ENCODE peak calls at places on chromosomes 7 and 10, in five cellular contexts. A is AG04450, L is thoracic aorta, I is fibroblast of lung, P is Caco-2. Q is an unnamed sample.

GRCh38 chr7:82507976-82508677 is 64.5 kb upstream of the CACNA2D1 start:
- DNase-seq in L (no peak), I (no peak), A (no peak), P (peak; percentile 21), Q (no peak)

GRCh38 chr7:71618281-71618680 is 486.3 kb downstream of the GALNT17 start:
- DNase-seq in A (no peak), I (peak; percentile 86), P (no peak), L (no peak), Q (no peak)

GRCh38 chr10:111211241-111211640 is 134.4 kb downstream of the ADRA2A start:
- DNase-seq in A (no peak), L (no peak), P (no peak), I (no peak), Q (no peak)

GRCh38 chr10:31515819-31516402 is 196.9 kb downstream of the ZEB1 start:
- DNase-seq in A (no peak), P (no peak), L (no peak), I (no peak), Q (no peak)

GRCh38 chr10:30833625-30833970 is 198.1 kb downstream of the ZNF438 start:
- DNase-seq in L (no peak), A (no peak), P (no peak), I (no peak), Q (no peak)

GRCh38 chr7:140707132-140707531 is 10.6 kb downstream of the NDUFB2 start:
- DNase-seq in L (no peak), I (no peak), A (no peak), P (no peak), Q (no peak)

GRCh38 chr7:22675436-22675835 is 51.6 kb upstream of the IL6 start:
- DNase-seq in P (no peak), L (no peak), A (no peak), I (peak; percentile 32), Q (no peak)

GRCh38 chr10:61486738-61487396 is 33.7 kb upstream of the TMEM26 start:
- DNase-seq in L (no peak), I (peak; percentile 27), P (no peak), A (no peak), Q (no peak)

GRCh38 chr7:39566056-39566921 is at the start of gene YAE1:
- DNase-seq in I (peak; percentile 78), A (peak; percentile 23), L (peak; percentile 43), P (peak; percentile 85), Q (peak; percentile 90)

GRCh38 chr7:145016068-145016467 is 180.2 kb upstream of the TPK1 start:
- DNase-seq in A (no peak), I (no peak), L (no peak), P (peak; percentile 24), Q (no peak)
- TF ChIP-seq CTCF in A (no peak), I (no peak), L (no peak), P (peak; percentile 44), Q (no peak)

GRCh38 chr10:115915429-115915828 is 357.6 kb downstream of the GFRA1 start:
- DNase-seq in L (no peak), P (no peak), A (no peak), I (no peak), Q (no peak)

GRCh38 chr10:115914475-115914874 is 358.5 kb downstream of the GFRA1 start:
- DNase-seq in P (no peak), A (no peak), I (no peak), L (no peak), Q (no peak)

GRCh38 chr10:115909037-115909436 is 364.0 kb downstream of the GFRA1 start:
- DNase-seq in A (no peak), L (no peak), P (no peak), I (no peak), Q (no peak)

GRCh38 chr10:115909962-115910361 is 363.0 kb downstream of the GFRA1 start:
- DNase-seq in P (no peak), A (no peak), I (no peak), L (no peak), Q (no peak)
- TF ChIP-seq CTCF in P (no peak), A (no peak), I (no peak), L (no peak), Q (no peak)

GRCh38 chr10:53209941-53210611 is 437.5 kb upstream of the MBL2 start:
- DNase-seq in I (peak; percentile 3), L (no peak), A (no peak), P (peak; percentile 45), Q (no peak)
- TF ChIP-seq CTCF in I (no peak), L (no peak), A (peak; percentile 15), P (peak; percentile 77), Q (peak; percentile 59)

GRCh38 chr7:45180084-45180986 is 22.7 kb downstream of the RAMP3 start:
- DNase-seq in A (no peak), I (no peak), P (no peak), L (no peak), Q (peak; percentile 75)
- TF ChIP-seq CTCF in A (no peak), I (no peak), P (no peak), L (no peak), Q (no peak)

DNA sequence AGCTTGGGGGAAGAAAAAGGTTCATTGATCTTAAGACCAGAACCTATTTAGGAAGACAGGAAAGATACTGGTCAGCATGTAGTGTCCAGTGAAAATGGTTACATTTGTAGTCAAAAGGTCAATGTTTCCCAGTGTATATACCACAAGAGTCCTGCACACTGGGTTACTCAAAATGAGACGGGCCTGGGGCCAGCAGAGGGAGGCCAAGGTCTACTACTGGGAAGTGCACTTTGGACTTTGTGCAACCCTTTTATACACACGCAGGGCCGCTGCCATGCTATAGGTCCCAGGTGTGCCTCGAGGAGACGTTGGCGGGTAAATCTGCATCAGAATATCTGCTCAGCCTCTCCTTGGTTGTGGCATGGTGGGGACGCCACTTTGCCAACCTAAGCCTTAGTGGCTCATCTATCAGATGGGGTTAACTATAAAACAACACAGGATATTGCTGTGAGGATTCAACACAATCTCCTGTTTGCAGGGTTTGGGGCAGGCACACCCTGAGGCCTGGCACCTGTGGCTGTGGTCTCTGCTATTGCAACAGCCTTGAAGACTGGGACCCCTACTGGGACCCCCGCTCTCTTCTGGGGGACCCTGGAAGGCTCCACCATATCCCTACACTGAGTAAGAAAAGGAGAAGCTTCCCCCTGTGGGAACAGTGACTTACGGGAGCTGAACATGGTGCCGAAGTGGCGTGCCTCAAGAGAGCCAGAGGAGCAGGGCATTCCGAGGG is 19.7 kb downstream of the CLRN3 start:
- DNase-seq in L (no peak), I (no peak), A (no peak), P (peak; percentile 65), Q (peak; percentile 60)
- TF ChIP-seq CTCF in L (no peak), I (no peak), A (no peak), P (peak; percentile 74), Q (no peak)

DNA sequence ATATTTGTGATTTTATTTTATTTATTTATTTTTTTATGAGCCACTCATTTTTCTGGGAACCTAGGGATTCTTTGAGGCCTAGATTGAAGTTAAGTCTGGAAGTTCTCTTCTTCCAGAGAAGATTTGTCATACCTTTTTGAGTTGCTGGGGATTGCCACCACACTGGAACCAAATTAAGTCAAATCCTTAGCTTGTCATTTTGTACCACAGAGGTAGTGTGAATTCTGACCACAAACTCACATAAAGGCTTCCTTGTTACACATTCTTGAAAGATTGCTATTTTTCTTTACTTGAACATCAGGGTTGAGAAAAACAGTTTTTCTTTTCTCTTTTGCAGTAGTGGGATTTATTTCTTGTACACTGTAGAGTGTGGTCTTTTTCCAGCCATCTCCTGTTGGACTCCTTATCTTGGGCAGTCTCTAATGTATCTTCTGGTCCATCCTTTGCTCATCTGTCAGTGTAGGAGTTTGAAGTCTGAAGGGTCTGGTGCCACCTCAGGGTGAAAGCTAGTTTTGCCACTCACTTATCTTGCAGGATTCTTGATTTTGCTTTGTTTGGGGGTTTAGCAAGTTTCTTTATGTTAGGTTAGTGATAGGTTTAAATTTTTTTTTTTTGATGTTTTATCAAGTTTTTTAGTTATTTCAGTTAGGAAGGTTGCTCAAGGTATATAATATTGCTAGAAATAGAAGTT is 24.8 kb downstream of the PCBD1 start:
- DNase-seq in L (no peak), I (no peak), P (no peak), A (no peak), Q (no peak)
- TF ChIP-seq CTCF in L (no peak), I (no peak), P (peak; percentile 31), A (no peak), Q (no peak)